ENCODE peak calls at places on chromosomes 12 and 14, in four cellular contexts. Y is tibial nerve, W is HCT116, O is IMR-90. E is an unnamed sample.

GRCh38 chr12:89544730-89545184 is 18.9 kb upstream of the POC1B start:
- DNase-seq in Y (no peak), W (no peak), O (no peak), E (peak; percentile 84)

GRCh38 chr12:50380761-50381325 is 15.6 kb downstream of the FAM186A start:
- DNase-seq in Y (no peak), W (no peak), O (no peak), E (no peak)

GRCh38 chr12:102735104-102735503 is 181.9 kb downstream of the PAH start:
- DNase-seq in Y (no peak), W (no peak), O (no peak), E (no peak)

GRCh38 chr12:5745251-5745888 is 199.7 kb downstream of the ANO2 start:
- DNase-seq in Y (peak; percentile 40), W (peak; percentile 47), O (peak; percentile 58), E (peak; percentile 49)

GRCh38 chr14:89356927-89357326 is 60.1 kb downstream of the FOXN3 start:
- DNase-seq in Y (no peak), W (no peak), O (no peak), E (no peak)

GRCh38 chr14:21367582-21368144 is 16.2 kb downstream of the SUPT16H start:
- DNase-seq in Y (no peak), W (no peak), O (peak; percentile 70), E (no peak)

GRCh38 chr14:86602263-86602662 is 1072.3 kb downstream of the FLRT2 start:
- DNase-seq in Y (no peak), W (no peak), O (peak; percentile 34), E (no peak)

GRCh38 chr12:10272466-10272865 is 35.2 kb upstream of the KLRD1 start:
- DNase-seq in Y (no peak), W (no peak), O (no peak), E (no peak)

GRCh38 chr12:3743803-3744202 is 9.1 kb downstream of the CRACR2A start:
- DNase-seq in Y (no peak), W (no peak), O (no peak), E (no peak)

GRCh38 chr12:25347716-25348261 is 97.1 kb upstream of the KRAS start:
- DNase-seq in Y (no peak), W (no peak), O (no peak), E (no peak)

GRCh38 chr12:39442895-39443703 is at the start of gene KIF21A:
- DNase-seq in Y (peak; percentile 66), W (peak; percentile 88), O (peak; percentile 61), E (peak; percentile 96)
- TF ChIP-seq POLR2A in Y (peak; percentile 20), W (peak; percentile 79), O (peak; percentile 30), E (peak; percentile 97)

DNA sequence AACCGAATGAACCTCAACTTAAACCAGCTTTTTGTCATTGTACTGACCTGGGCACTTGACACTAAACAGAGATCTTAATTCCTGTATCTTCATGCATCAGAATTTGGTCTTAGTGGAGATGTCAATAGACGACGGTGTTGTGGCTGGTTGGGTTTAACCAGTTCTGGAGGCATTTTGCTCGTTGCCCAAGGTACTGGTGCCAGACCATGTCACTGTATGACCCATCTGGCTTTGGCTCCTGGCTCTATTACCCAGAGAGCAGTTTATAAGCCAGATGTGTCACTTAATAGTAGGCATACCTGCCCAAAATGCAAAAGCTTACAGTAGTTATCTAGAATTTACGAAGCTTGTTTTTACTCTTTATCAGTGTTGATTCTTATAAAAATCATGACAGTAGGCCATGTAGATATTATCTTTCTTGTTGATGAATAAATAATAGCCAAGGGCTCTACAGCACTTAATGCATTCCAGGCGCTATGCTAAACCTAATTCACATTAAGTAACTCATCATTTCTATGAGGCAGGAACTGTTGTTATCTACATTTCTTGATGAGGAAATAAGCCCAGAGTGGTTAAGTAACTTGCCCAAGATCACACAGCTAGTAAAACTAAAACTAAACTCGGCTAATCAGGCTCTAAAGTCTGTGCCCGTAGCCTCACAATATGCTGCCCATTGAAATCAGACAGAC is 179.7 kb upstream of the HIF1A start:
- DNase-seq in Y (no peak), W (no peak), O (no peak), E (no peak)
- H3K4me1 ChIP-seq in Y (peaks cover 31% of the 10 kb centered on the region), W (peaks cover 36% of the 10 kb centered on the region), O (peaks cover 22% of the 10 kb centered on the region), E (peaks cover 14% of the 10 kb centered on the region)

DNA sequence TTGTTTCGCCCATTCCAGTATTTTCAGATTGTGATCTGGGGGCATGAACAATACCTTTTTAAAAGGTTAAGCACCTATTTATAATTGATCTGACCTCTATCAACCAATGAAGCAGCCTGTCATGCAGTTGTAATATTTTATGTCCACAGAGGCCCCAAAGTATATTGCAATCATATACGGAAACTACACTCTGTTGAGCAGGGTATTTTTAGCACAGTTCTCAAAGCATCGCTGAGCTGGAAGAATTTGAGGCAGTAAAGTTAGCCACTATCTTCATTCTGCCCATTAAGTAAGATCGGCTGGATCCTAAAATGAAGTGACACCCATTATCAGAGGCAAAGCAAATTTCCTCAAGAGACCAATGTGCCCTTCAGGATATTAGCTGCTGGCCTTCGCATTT is 47.7 kb upstream of the GRIP1 start:
- DNase-seq in Y (no peak), W (no peak), O (no peak), E (no peak)
- H3K4me3 ChIP-seq in Y (no peak overlapping the region), W (no peak overlapping the region), O (no peak overlapping the region), E (no peak overlapping the region)

GRCh38 chr12:30822385-30823139 is 67.8 kb upstream of the CAPRIN2 start:
- DNase-seq in Y (peak; percentile 63), W (no peak), O (peak; percentile 10), E (peak; percentile 84)
- TF ChIP-seq POLR2A in Y (no peak), W (no peak), O (no peak), E (peak; percentile 32)

E was measured in right lobe of liver.